ENCODE peak calls at places on chromosomes 11 and 22, in five cellular contexts. A is left ventricle myocardium inferior; T is CD8-positive, alpha-beta T cell; B is H9; M is HCT116. S is an unnamed sample.
A peak's percentile ranks its signal among the peaks of the same experiment; 100 is the strongest.

GRCh38 chr11:35231074-35231473 is 92.1 kb downstream of the CD44 start:
- DNase-seq in A (no peak), B (no peak), T (no peak), M (no peak), S (no peak)

GRCh38 chr22:18078329-18079041 is 695 bp downstream of the PEX26 start:
- DNase-seq in M (no peak), B (peak; percentile 38), T (peak; percentile 16), A (no peak), S (peak; percentile 8)

GRCh38 chr11:120545813-120546212 is 34.3 kb downstream of the GRIK4 start:
- DNase-seq in A (no peak), T (no peak), M (no peak), B (no peak), S (no peak)

GRCh38 chr11:44548032-44548695 is 17.3 kb upstream of the CD82 start:
- DNase-seq in M (no peak), T (no peak), B (no peak), A (no peak), S (no peak)

GRCh38 chr11:58259983-58260382 is 8.1 kb downstream of the OR10W1 start:
- DNase-seq in B (no peak), A (no peak), M (no peak), T (no peak), S (no peak)

GRCh38 chr11:128692750-128693578 is 908 bp upstream of the FLI1 start:
- DNase-seq in M (no peak), A (no peak), B (peak; percentile 58), T (no peak), S (peak; percentile 35)

GRCh38 chr22:36196254-36197064 is 5.2 kb downstream of the APOL4 start:
- DNase-seq in M (no peak), A (no peak), T (no peak), B (no peak), S (no peak)

GRCh38 chr11:3169235-3169951 is 4.3 kb upstream of the OSBPL5 start:
- DNase-seq in A (peak; percentile 55), T (no peak), B (peak; percentile 73), M (peak; percentile 21), S (no peak)

GRCh38 chr11:132125855-132126841 is 755.7 kb downstream of the NTM start:
- DNase-seq in B (peak; percentile 45), T (no peak), M (no peak), A (no peak), S (no peak)

GRCh38 chr22:40855104-40855959 is 1.1 kb downstream of the ST13 start:
- DNase-seq in B (no peak), T (no peak), M (no peak), A (no peak), S (no peak)

GRCh38 chr22:37260939-37261338 is 16.9 kb upstream of the RAC2 start:
- DNase-seq in M (peak; percentile 45), T (no peak), B (peak; percentile 78), A (peak; percentile 55), S (peak; percentile 46)

GRCh38 chr11:134331565-134332188 is at the start of gene GLB1L2:
- DNase-seq in M (peak; percentile 45), A (peak; percentile 70), B (peak; percentile 92), T (peak; percentile 74), S (peak; percentile 76)

GRCh38 chr11:45173064-45173463 is 26.6 kb downstream of the PRDM11 start:
- DNase-seq in M (no peak), A (no peak), T (no peak), B (no peak), S (no peak)

GRCh38 chr11:5007561-5007960 is 12.9 kb downstream of the OR51L1 start:
- DNase-seq in T (no peak), B (no peak), M (no peak), A (no peak), S (no peak)

GRCh38 chr11:35047179-35047578 is 91.8 kb upstream of the CD44 start:
- DNase-seq in B (no peak), A (no peak), M (no peak), T (no peak), S (peak; percentile 88)

GRCh38 chr11:87022738-87023137 is 15.0 kb upstream of the TMEM135 start:
- DNase-seq in A (no peak), M (no peak), B (no peak), T (no peak), S (no peak)

GRCh38 chr11:74325649-74326645 is 14.5 kb upstream of the P4HA3 start:
- DNase-seq in A (peak; percentile 86), B (no peak), M (no peak), T (no peak), S (no peak)

GRCh38 chr22:28497188-28497587 is 182.5 kb downstream of the TTC28 start:
- DNase-seq in A (no peak), T (no peak), B (no peak), M (no peak), S (no peak)

GRCh38 chr11:44823920-44824704 is 97.3 kb downstream of the TSPAN18 start:
- DNase-seq in B (peak; percentile 79), A (no peak), T (no peak), M (no peak), S (no peak)

GRCh38 chr11:126341760-126342161 is 13.7 kb upstream of the ST3GAL4 start:
- DNase-seq in B (no peak), A (no peak), M (no peak), T (no peak), S (no peak)

GRCh38 chr11:130514316-130514715 is 65.9 kb downstream of the ADAMTS15 start:
- DNase-seq in M (no peak), B (no peak), T (no peak), A (no peak), S (no peak)

GRCh38 chr11:101860694-101861371 is 54.0 kb upstream of the CEP126 start:
- DNase-seq in B (peak; percentile 69), M (peak; percentile 57), T (peak; percentile 7), A (no peak), S (peak; percentile 23)

GRCh38 chr22:37559901-37560681 is at the start of gene CDC42EP1:
- DNase-seq in T (no peak), M (no peak), A (peak; percentile 65), B (peak; percentile 47), S (no peak)

GRCh38 chr11:115886111-115886733 is 382.0 kb upstream of the CADM1 start:
- DNase-seq in T (no peak), M (no peak), B (no peak), A (no peak), S (no peak)

GRCh38 chr11:60763692-60764369 is 7.2 kb downstream of the MS4A15 start:
- DNase-seq in M (no peak), T (no peak), B (no peak), A (no peak), S (no peak)
- H3K4me1 ChIP-seq in M (peaks cover 10% of the 10 kb centered on the region), T (no peaks in the 10 kb centered on the region), B (no peaks in the 10 kb centered on the region), A (peaks cover 3% of the 10 kb centered on the region), S (no peaks in the 10 kb centered on the region)

GRCh38 chr11:71252434-71252781 is at the start of gene SHANK2:
- DNase-seq in T (no peak), A (no peak), M (no peak), B (peak; percentile 61), S (no peak)
- H3K4me1 ChIP-seq in T (no peaks in the 10 kb centered on the region), A (peaks cover 36% of the 10 kb centered on the region), M (peaks cover 13% of the 10 kb centered on the region), B (peaks cover 14% of the 10 kb centered on the region), S (no peaks in the 10 kb centered on the region)

GRCh38 chr11:96303067-96303466 is 39.9 kb downstream of the MAML2 start:
- DNase-seq in M (no peak), A (no peak), T (no peak), B (no peak), S (no peak)
- H3K4me1 ChIP-seq in M (peaks cover 50% of the 10 kb centered on the region), A (peaks cover 76% of the 10 kb centered on the region), T (peaks cover 46% of the 10 kb centered on the region), B (peaks cover 10% of the 10 kb centered on the region), S (peaks cover 29% of the 10 kb centered on the region)

GRCh38 chr22:22022977-22023534 is 40.5 kb upstream of the TOP3B start:
- DNase-seq in A (no peak), B (no peak), T (no peak), M (no peak), S (no peak)
- H3K4me1 ChIP-seq in A (no peaks in the 10 kb centered on the region), B (no peaks in the 10 kb centered on the region), T (no peaks in the 10 kb centered on the region), M (no peaks in the 10 kb centered on the region), S (no peaks in the 10 kb centered on the region)

GRCh38 chr22:39431216-39431801 is 25.5 kb upstream of the MGAT3 start:
- DNase-seq in M (no peak), T (no peak), B (no peak), A (no peak), S (no peak)
- H3K4me1 ChIP-seq in M (peaks cover 11% of the 10 kb centered on the region), T (no peaks in the 10 kb centered on the region), B (peaks cover 10% of the 10 kb centered on the region), A (peaks cover 42% of the 10 kb centered on the region), S (no peaks in the 10 kb centered on the region)

DNA sequence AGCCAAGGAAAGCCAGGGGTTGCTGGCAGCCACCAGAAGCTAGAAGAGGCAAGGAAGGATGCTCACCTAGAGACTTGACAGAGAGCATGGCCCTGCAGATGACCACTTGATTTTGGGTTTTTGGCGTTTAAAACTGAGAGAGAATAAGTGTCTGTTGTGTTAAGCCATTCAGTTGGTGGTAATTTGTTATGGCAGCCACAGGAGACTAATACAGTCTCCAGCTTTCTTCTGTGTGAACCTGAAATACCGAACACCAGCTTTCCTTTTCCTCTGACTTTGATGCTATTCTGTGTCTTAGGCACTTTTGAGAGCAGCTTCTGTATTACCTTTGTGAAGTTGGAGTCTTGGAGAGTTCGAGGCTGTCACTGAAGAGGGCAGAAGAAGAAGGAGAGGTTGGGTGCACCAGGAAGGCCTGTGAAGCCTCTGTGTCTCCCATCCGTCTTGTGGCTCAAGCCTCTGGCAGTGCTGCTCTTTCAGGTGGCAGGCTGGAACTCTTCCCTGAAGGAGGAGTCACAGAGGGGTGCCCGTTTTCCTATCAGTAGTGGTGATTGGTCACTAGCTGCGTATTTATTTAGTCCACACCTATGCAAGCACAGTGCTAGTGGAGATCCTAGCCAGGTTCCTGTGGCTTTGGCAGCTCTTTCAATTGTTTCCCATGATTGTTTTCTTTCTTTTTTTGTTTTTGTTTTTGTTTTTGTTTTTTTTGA is 2.5 kb downstream of the TBC1D22A start:
- DNase-seq in M (no peak), T (no peak), B (no peak), A (no peak), S (no peak)
- H3K4me1 ChIP-seq in M (peaks cover 23% of the 10 kb centered on the region), T (peaks cover 43% of the 10 kb centered on the region), B (no peaks in the 10 kb centered on the region), A (peaks cover 84% of the 10 kb centered on the region), S (peaks cover 31% of the 10 kb centered on the region)

GRCh38 chr11:10410844-10411200 is 44.2 kb upstream of the AMPD3 start:
- DNase-seq in A (no peak), B (no peak), M (no peak), T (no peak), S (no peak)
- H3K4me1 ChIP-seq in A (peaks cover 25% of the 10 kb centered on the region), B (no peaks in the 10 kb centered on the region), M (peaks cover 62% of the 10 kb centered on the region), T (peaks cover 29% of the 10 kb centered on the region), S (peaks cover 12% of the 10 kb centered on the region)